ENCODE peak calls at places on chromosomes 1 and 21, in four cellular contexts. One of them, this sample, is unnamed.
A peak's percentile ranks its signal among the peaks of the same experiment; 100 is the strongest.

GRCh38 chr1:45306319-45306718 is 20.4 kb upstream of the HPDL start:
- DNase-seq in heart left ventricle: no peak
- DNase-seq in ovary: no peak
- DNase-seq in prostate gland: no peak
- DNase-seq in this sample: no peak

GRCh38 chr1:4531842-4532241 is 122.6 kb upstream of the AJAP1 start:
- DNase-seq in heart left ventricle: no peak
- DNase-seq in ovary: no peak
- DNase-seq in prostate gland: no peak
- DNase-seq in this sample: no peak

GRCh38 chr1:5896706-5897105 is 95.5 kb downstream of the NPHP4 start:
- DNase-seq in heart left ventricle: peak; percentile 11
- DNase-seq in ovary: no peak
- DNase-seq in prostate gland: no peak
- DNase-seq in this sample: peak; percentile 49

GRCh38 chr21:17793675-17794123 is 25.5 kb downstream of the C21orf91 start:
- DNase-seq in heart left ventricle: no peak
- DNase-seq in ovary: no peak
- DNase-seq in prostate gland: no peak
- DNase-seq in this sample: no peak

GRCh38 chr1:64427879-64428278 is 42.0 kb upstream of the CACHD1 start:
- DNase-seq in heart left ventricle: no peak
- DNase-seq in ovary: no peak
- DNase-seq in prostate gland: no peak
- DNase-seq in this sample: no peak

GRCh38 chr1:56291374-56291841 is 288.0 kb downstream of the PLPP3 start:
- DNase-seq in heart left ventricle: no peak
- DNase-seq in ovary: peak; percentile 30
- DNase-seq in prostate gland: no peak
- DNase-seq in this sample: no peak

GRCh38 chr1:97451422-97451821 is 469.4 kb downstream of the DPYD start:
- DNase-seq in heart left ventricle: no peak
- DNase-seq in ovary: no peak
- DNase-seq in prostate gland: no peak
- DNase-seq in this sample: no peak

GRCh38 chr1:53449026-53449425 is 10.2 kb upstream of the DMRTB1 start:
- DNase-seq in heart left ventricle: no peak
- DNase-seq in ovary: no peak
- DNase-seq in prostate gland: no peak
- DNase-seq in this sample: no peak

GRCh38 chr1:27624467-27625233 is 10.3 kb downstream of the FGR start:
- DNase-seq in heart left ventricle: peak; percentile 64
- DNase-seq in ovary: no peak
- DNase-seq in prostate gland: no peak
- DNase-seq in this sample: no peak

GRCh38 chr1:171438441-171438840 is 46.9 kb upstream of the PRRC2C start:
- DNase-seq in heart left ventricle: peak; percentile 65
- DNase-seq in ovary: no peak
- DNase-seq in prostate gland: no peak
- DNase-seq in this sample: no peak

GRCh38 chr1:236502972-236503639 is 20.7 kb upstream of the LGALS8 start:
- DNase-seq in heart left ventricle: no peak
- DNase-seq in ovary: no peak
- DNase-seq in prostate gland: peak; percentile 65
- DNase-seq in this sample: peak; percentile 86

GRCh38 chr1:85847356-85847755 is 139.1 kb upstream of the ZNHIT6 start:
- DNase-seq in heart left ventricle: no peak
- DNase-seq in ovary: no peak
- DNase-seq in prostate gland: no peak
- DNase-seq in this sample: no peak

GRCh38 chr1:110040548-110040947 is 6.1 kb downstream of the STRIP1 start:
- DNase-seq in heart left ventricle: no peak
- DNase-seq in ovary: no peak
- DNase-seq in prostate gland: no peak
- DNase-seq in this sample: peak; percentile 44

GRCh38 chr1:153774780-153775431 is at the start of gene SLC27A3:
- DNase-seq in heart left ventricle: peak; percentile 90
- DNase-seq in ovary: peak; percentile 87
- DNase-seq in prostate gland: peak; percentile 69
- DNase-seq in this sample: peak; percentile 74

GRCh38 chr1:9376430-9376829 is 83.7 kb downstream of the SPSB1 start:
- DNase-seq in heart left ventricle: no peak
- DNase-seq in ovary: no peak
- DNase-seq in prostate gland: no peak
- DNase-seq in this sample: no peak

GRCh38 chr1:24898909-24899439 is 31.1 kb downstream of the RUNX3 start:
- DNase-seq in heart left ventricle: no peak
- DNase-seq in ovary: no peak
- DNase-seq in prostate gland: no peak
- DNase-seq in this sample: no peak

GRCh38 chr1:180424848-180425457 is 77.4 kb downstream of the ACBD6 start:
- DNase-seq in heart left ventricle: no peak
- DNase-seq in ovary: no peak
- DNase-seq in prostate gland: no peak
- DNase-seq in this sample: no peak

GRCh38 chr21:32240708-32241433 is 38.0 kb downstream of the MIS18A start:
- DNase-seq in heart left ventricle: no peak
- DNase-seq in ovary: no peak
- DNase-seq in prostate gland: no peak
- DNase-seq in this sample: no peak

GRCh38 chr1:32741067-32741416 is 38.5 kb upstream of the SYNC start:
- DNase-seq in heart left ventricle: no peak
- DNase-seq in ovary: no peak
- DNase-seq in prostate gland: no peak
- DNase-seq in this sample: no peak

GRCh38 chr1:37633950-37634553 is 640 bp downstream of the RSPO1 start:
- DNase-seq in heart left ventricle: peak; percentile 36
- DNase-seq in ovary: no peak
- DNase-seq in prostate gland: no peak
- DNase-seq in this sample: no peak

GRCh38 chr1:14689996-14690614 is 91.6 kb downstream of the KAZN start:
- DNase-seq in heart left ventricle: no peak
- DNase-seq in ovary: no peak
- DNase-seq in prostate gland: no peak
- DNase-seq in this sample: no peak

GRCh38 chr21:33975548-33976081 is 60.0 kb upstream of the ATP5PO start:
- DNase-seq in heart left ventricle: no peak
- DNase-seq in ovary: no peak
- DNase-seq in prostate gland: no peak
- DNase-seq in this sample: no peak

GRCh38 chr1:61461406-61462384 is 263.2 kb downstream of the TM2D1 start:
- DNase-seq in heart left ventricle: no peak
- DNase-seq in ovary: no peak
- DNase-seq in prostate gland: no peak
- DNase-seq in this sample: no peak

GRCh38 chr1:110478241-110478640 is 27.3 kb downstream of the PROK1 start:
- DNase-seq in heart left ventricle: no peak
- DNase-seq in ovary: no peak
- DNase-seq in prostate gland: no peak
- DNase-seq in this sample: no peak

GRCh38 chr1:153505576-153505975 is 30.2 kb downstream of the S100A6 start:
- DNase-seq in heart left ventricle: no peak
- DNase-seq in ovary: no peak
- DNase-seq in prostate gland: no peak
- DNase-seq in this sample: no peak

GRCh38 chr1:65791396-65791795 is 1.3 kb upstream of the PDE4B start:
- DNase-seq in heart left ventricle: no peak
- DNase-seq in ovary: no peak
- DNase-seq in prostate gland: no peak
- DNase-seq in this sample: no peak

GRCh38 chr1:25642710-25643109 is 26.1 kb downstream of the MAN1C1 start:
- DNase-seq in heart left ventricle: no peak
- DNase-seq in ovary: no peak
- DNase-seq in prostate gland: no peak
- DNase-seq in this sample: peak; percentile 87

GRCh38 chr1:84996846-84997666 is at the start of gene MCOLN2:
- DNase-seq in heart left ventricle: peak; percentile 63
- DNase-seq in ovary: no peak
- DNase-seq in prostate gland: no peak
- DNase-seq in this sample: peak; percentile 89

GRCh38 chr1:4351453-4351852 is 303.0 kb upstream of the AJAP1 start:
- DNase-seq in heart left ventricle: no peak
- DNase-seq in ovary: no peak
- DNase-seq in prostate gland: no peak
- DNase-seq in this sample: peak; percentile 23

GRCh38 chr1:180170569-180170968 is 15.9 kb downstream of the QSOX1 start:
- DNase-seq in heart left ventricle: no peak
- DNase-seq in ovary: no peak
- DNase-seq in prostate gland: no peak
- DNase-seq in this sample: no peak

GRCh38 chr21:29248124-29248523 is 50.6 kb upstream of the BACH1 start:
- DNase-seq in heart left ventricle: no peak
- DNase-seq in ovary: no peak
- DNase-seq in prostate gland: no peak
- DNase-seq in this sample: no peak

GRCh38 chr1:205228052-205228451 is 306 bp downstream of the TMCC2 start:
- DNase-seq in heart left ventricle: no peak
- DNase-seq in ovary: peak; percentile 37
- DNase-seq in prostate gland: no peak
- DNase-seq in this sample: no peak

GRCh38 chr1:2979191-2980072 is 41.8 kb upstream of the ACTRT2 start:
- DNase-seq in heart left ventricle: peak; percentile 33
- DNase-seq in ovary: no peak
- DNase-seq in prostate gland: no peak
- DNase-seq in this sample: peak; percentile 66

GRCh38 chr21:42476493-42477342 is 19.3 kb downstream of the RSPH1 start:
- DNase-seq in heart left ventricle: no peak
- DNase-seq in ovary: no peak
- DNase-seq in prostate gland: no peak
- DNase-seq in this sample: no peak

GRCh38 chr1:94418664-94419655 is 771 bp downstream of the ABCD3 start:
- DNase-seq in heart left ventricle: peak; percentile 81
- DNase-seq in ovary: peak; percentile 57
- DNase-seq in prostate gland: peak; percentile 59
- DNase-seq in this sample: no peak

GRCh38 chr21:43876605-43877004 is 11.6 kb downstream of the AGPAT3 start:
- DNase-seq in heart left ventricle: no peak
- DNase-seq in ovary: no peak
- DNase-seq in prostate gland: no peak
- DNase-seq in this sample: no peak

GRCh38 chr1:209235170-209235569 is 348.3 kb upstream of the CAMK1G start:
- DNase-seq in heart left ventricle: no peak
- DNase-seq in ovary: no peak
- DNase-seq in prostate gland: no peak
- DNase-seq in this sample: no peak

GRCh38 chr1:15352122-15352957 is 57.3 kb upstream of the EFHD2 start:
- DNase-seq in heart left ventricle: no peak
- DNase-seq in ovary: no peak
- DNase-seq in prostate gland: peak; percentile 67
- DNase-seq in this sample: no peak

GRCh38 chr1:151945725-151946365 is 36.5 kb upstream of the THEM4 start:
- DNase-seq in heart left ventricle: peak; percentile 82
- DNase-seq in ovary: peak; percentile 85
- DNase-seq in prostate gland: peak; percentile 55
- DNase-seq in this sample: no peak
- H3K27ac ChIP-seq in heart left ventricle: peak overlapping the region; percentile 74
- H3K27ac ChIP-seq in ovary: no peak overlapping the region
- H3K27ac ChIP-seq in prostate gland: no peak overlapping the region
- H3K27ac ChIP-seq in this sample: peak overlapping the region; percentile 45

GRCh38 chr1:169368406-169368769 is 393 bp downstream of the BLZF1 start:
- DNase-seq in heart left ventricle: no peak
- DNase-seq in ovary: no peak
- DNase-seq in prostate gland: peak; percentile 13
- DNase-seq in this sample: peak; percentile 77
- TF ChIP-seq POLR2A in heart left ventricle: no peak
- TF ChIP-seq POLR2A in ovary: no peak
- TF ChIP-seq POLR2A in prostate gland: no peak
- TF ChIP-seq POLR2A in this sample: no peak

DNA sequence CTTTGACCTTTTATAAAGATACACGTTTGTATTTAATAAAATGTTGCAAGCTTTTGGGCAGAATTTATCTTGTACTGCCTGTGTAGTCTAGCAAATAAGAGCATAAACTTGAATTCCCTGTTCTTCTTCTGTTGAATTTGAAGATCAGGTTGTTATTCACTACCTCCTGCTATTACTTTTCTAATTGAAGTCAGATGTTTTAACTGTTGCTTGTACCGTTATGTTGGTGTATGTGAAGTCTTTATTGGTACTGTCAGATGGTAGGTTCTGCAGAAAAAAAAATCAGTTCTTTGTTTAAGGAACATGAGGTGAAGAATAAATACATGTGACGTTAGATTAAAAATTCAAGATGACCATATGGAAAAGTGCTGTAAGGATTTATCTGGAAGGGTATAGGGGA is 69.1 kb downstream of the DYRK1A start:
- DNase-seq in heart left ventricle: no peak
- DNase-seq in ovary: no peak
- DNase-seq in prostate gland: no peak
- DNase-seq in this sample: no peak
- H3K4me3 ChIP-seq in heart left ventricle: no peak overlapping the region
- H3K4me3 ChIP-seq in ovary: no peak overlapping the region
- H3K4me3 ChIP-seq in prostate gland: no peak overlapping the region
- H3K4me3 ChIP-seq in this sample: no peak overlapping the region

GRCh38 chr1:202272446-202272845 is 69.3 kb downstream of the UBE2T start:
- DNase-seq in heart left ventricle: no peak
- DNase-seq in ovary: no peak
- DNase-seq in prostate gland: no peak
- DNase-seq in this sample: peak; percentile 36
- H3K27ac ChIP-seq in heart left ventricle: no peak overlapping the region
- H3K27ac ChIP-seq in ovary: no peak overlapping the region
- H3K27ac ChIP-seq in prostate gland: no peak overlapping the region
- H3K27ac ChIP-seq in this sample: no peak overlapping the region

GRCh38 chr1:19591482-19592093 is 52.5 kb upstream of the NBL1 start:
- DNase-seq in heart left ventricle: no peak
- DNase-seq in ovary: no peak
- DNase-seq in prostate gland: no peak
- DNase-seq in this sample: no peak

GRCh38 chr1:19596065-19596718 is 47.9 kb upstream of the NBL1 start:
- DNase-seq in heart left ventricle: no peak
- DNase-seq in ovary: no peak
- DNase-seq in prostate gland: no peak
- DNase-seq in this sample: no peak

GRCh38 chr1:19599810-19600209 is 44.3 kb upstream of the NBL1 start:
- DNase-seq in heart left ventricle: no peak
- DNase-seq in ovary: no peak
- DNase-seq in prostate gland: peak; percentile 35
- DNase-seq in this sample: no peak

GRCh38 chr1:19597463-19598309 is 46.4 kb upstream of the NBL1 start:
- DNase-seq in heart left ventricle: no peak
- DNase-seq in ovary: no peak
- DNase-seq in prostate gland: peak; percentile 29
- DNase-seq in this sample: no peak

GRCh38 chr1:19596719-19597462 is 47.2 kb upstream of the NBL1 start:
- DNase-seq in heart left ventricle: peak; percentile 97
- DNase-seq in ovary: peak; percentile 98
- DNase-seq in prostate gland: peak; percentile 96
- DNase-seq in this sample: peak; percentile 98
- TF ChIP-seq POLR2A in heart left ventricle: no peak
- TF ChIP-seq POLR2A in ovary: peak; percentile 71
- TF ChIP-seq POLR2A in prostate gland: peak; percentile 65
- TF ChIP-seq POLR2A in this sample: peak; percentile 18

GRCh38 chr1:8343044-8343443 is 25.1 kb downstream of the SLC45A1 start:
- DNase-seq in heart left ventricle: peak; percentile 45
- DNase-seq in ovary: no peak
- DNase-seq in prostate gland: no peak
- DNase-seq in this sample: no peak
- H3K4me3 ChIP-seq in heart left ventricle: no peak overlapping the region
- H3K4me3 ChIP-seq in ovary: no peak overlapping the region
- H3K4me3 ChIP-seq in prostate gland: no peak overlapping the region
- H3K4me3 ChIP-seq in this sample: no peak overlapping the region

This sample was measured in spleen.